ENCODE peak calls at places on chromosome 16, in four cellular contexts. One of them, this sample, is unnamed.

GRCh38 chr16:80711406-80711805 is 93.0 kb downstream of the CDYL2 start:
- DNase-seq in HepG2: no peak
- DNase-seq in H1: no peak
- DNase-seq in GM12878: no peak
- DNase-seq in this sample: no peak

GRCh38 chr16:4306439-4307214 is 9.2 kb upstream of the GLIS2 start:
- DNase-seq in HepG2: no peak
- DNase-seq in H1: no peak
- DNase-seq in GM12878: no peak
- DNase-seq in this sample: peak; percentile 60

GRCh38 chr16:4648917-4649316 is 24.3 kb downstream of the MGRN1 start:
- DNase-seq in HepG2: no peak
- DNase-seq in H1: no peak
- DNase-seq in GM12878: no peak
- DNase-seq in this sample: no peak

GRCh38 chr16:51416921-51417320 is 265.9 kb upstream of the SALL1 start:
- DNase-seq in HepG2: no peak
- DNase-seq in H1: no peak
- DNase-seq in GM12878: no peak
- DNase-seq in this sample: no peak

GRCh38 chr16:56357765-56358322 is 67.5 kb downstream of the AMFR start:
- DNase-seq in HepG2: peak; percentile 73
- DNase-seq in H1: no peak
- DNase-seq in GM12878: no peak
- DNase-seq in this sample: no peak

GRCh38 chr16:3187798-3188674 is at the start of gene OR1F1:
- DNase-seq in HepG2: peak; percentile 71
- DNase-seq in H1: no peak
- DNase-seq in GM12878: no peak
- DNase-seq in this sample: no peak

GRCh38 chr16:85574672-85575475 is 38.2 kb upstream of the GSE1 start:
- DNase-seq in HepG2: no peak
- DNase-seq in H1: no peak
- DNase-seq in GM12878: no peak
- DNase-seq in this sample: no peak

GRCh38 chr16:87654826-87655225 is 52.5 kb downstream of the JPH3 start:
- DNase-seq in HepG2: no peak
- DNase-seq in H1: no peak
- DNase-seq in GM12878: no peak
- DNase-seq in this sample: no peak

GRCh38 chr16:85673529-85674417 is 15.0 kb downstream of the GINS2 start:
- DNase-seq in HepG2: no peak
- DNase-seq in H1: no peak
- DNase-seq in GM12878: no peak
- DNase-seq in this sample: no peak

GRCh38 chr16:57041182-57042156 is 50.9 kb upstream of the CPNE2 start:
- DNase-seq in HepG2: no peak
- DNase-seq in H1: no peak
- DNase-seq in GM12878: peak; percentile 79
- DNase-seq in this sample: no peak

GRCh38 chr16:57569306-57569946 is 27.0 kb downstream of the ADGRG5 start:
- DNase-seq in HepG2: no peak
- DNase-seq in H1: no peak
- DNase-seq in GM12878: no peak
- DNase-seq in this sample: no peak

GRCh38 chr16:73356401-73357079 is 308.6 kb upstream of the ZFHX3 start:
- DNase-seq in HepG2: no peak
- DNase-seq in H1: no peak
- DNase-seq in GM12878: no peak
- DNase-seq in this sample: no peak

GRCh38 chr16:87648236-87648635 is 45.9 kb downstream of the JPH3 start:
- DNase-seq in HepG2: no peak
- DNase-seq in H1: no peak
- DNase-seq in GM12878: no peak
- DNase-seq in this sample: no peak

DNA sequence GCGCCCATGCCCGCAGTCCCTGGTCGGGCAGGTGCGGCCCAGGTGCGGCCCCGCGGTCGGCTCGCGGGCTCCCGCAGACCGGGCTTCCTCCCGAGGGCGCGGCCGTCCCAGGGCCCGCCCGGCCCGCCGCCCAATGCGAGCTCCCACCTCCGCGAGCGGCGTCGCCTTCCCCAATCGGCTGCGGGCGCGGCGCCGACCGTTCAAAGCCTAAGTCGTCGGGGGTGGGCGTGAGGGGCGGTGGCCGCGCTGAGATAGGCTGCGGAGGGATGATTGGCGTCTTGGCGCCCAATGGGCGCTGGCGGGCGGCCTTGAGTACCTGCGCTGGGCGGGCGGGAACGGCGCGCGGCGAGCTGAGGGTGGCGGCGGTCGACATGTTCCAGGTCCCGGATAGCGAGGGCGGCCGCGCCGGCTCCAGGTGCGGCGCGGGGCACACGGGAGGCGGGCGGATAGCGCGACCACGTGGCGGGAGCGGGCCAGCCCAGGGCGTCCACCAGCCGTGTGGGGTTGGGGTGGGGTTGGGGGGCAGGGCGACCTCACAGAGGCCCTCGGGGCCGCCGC is at the start of gene JPT2:
- DNase-seq in HepG2: peak; percentile 93
- DNase-seq in H1: peak; percentile 88
- DNase-seq in GM12878: peak; percentile 84
- DNase-seq in this sample: peak; percentile 99
- TF ChIP-seq POLR2A in HepG2: peak; percentile 77
- TF ChIP-seq POLR2A in H1: peak; percentile 46
- TF ChIP-seq POLR2A in GM12878: peak; percentile 85
- TF ChIP-seq POLR2A in this sample: no peak

GRCh38 chr16:63145411-63145810 is 1109.2 kb upstream of the CDH8 start:
- DNase-seq in HepG2: no peak
- DNase-seq in H1: no peak
- DNase-seq in GM12878: no peak
- DNase-seq in this sample: no peak
- TF ChIP-seq TAF1 in HepG2: no peak
- TF ChIP-seq TAF1 in H1: no peak
- TF ChIP-seq TAF1 in GM12878: no peak
- TF ChIP-seq TAF1 in this sample: no peak

GRCh38 chr16:46649571-46649970 is 28.4 kb upstream of the SHCBP1 start:
- DNase-seq in HepG2: no peak
- DNase-seq in H1: no peak
- DNase-seq in GM12878: no peak
- DNase-seq in this sample: no peak

GRCh38 chr16:46648656-46649055 is 27.5 kb upstream of the SHCBP1 start:
- DNase-seq in HepG2: no peak
- DNase-seq in H1: no peak
- DNase-seq in GM12878: no peak
- DNase-seq in this sample: no peak

GRCh38 chr16:46651305-46651704 is 30.1 kb upstream of the SHCBP1 start:
- DNase-seq in HepG2: no peak
- DNase-seq in H1: no peak
- DNase-seq in GM12878: no peak
- DNase-seq in this sample: no peak

DNA sequence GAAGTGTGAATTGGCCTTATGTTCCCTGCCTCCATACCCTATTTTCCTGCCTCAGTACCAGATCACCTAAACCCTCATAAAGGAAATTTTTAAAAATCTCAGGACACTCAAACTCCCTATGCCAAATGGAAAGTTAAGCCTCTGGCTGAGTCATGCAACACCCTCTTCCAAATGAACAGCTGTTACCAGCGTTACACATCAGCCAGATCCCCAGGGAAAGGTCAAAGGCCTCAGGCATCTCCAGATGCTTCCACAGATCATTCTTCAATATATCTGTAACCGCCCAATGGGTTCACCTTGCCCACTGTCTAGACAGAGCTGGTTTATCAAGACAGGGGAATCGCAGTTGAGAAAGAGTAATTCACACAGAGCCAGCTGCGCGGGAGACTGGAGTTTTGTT is 29.0 kb upstream of the SHCBP1 start:
- DNase-seq in HepG2: no peak
- DNase-seq in H1: no peak
- DNase-seq in GM12878: no peak
- DNase-seq in this sample: no peak
- TF ChIP-seq POLR2AphosphoS5 in HepG2: no peak
- TF ChIP-seq POLR2AphosphoS5 in H1: no peak
- TF ChIP-seq POLR2AphosphoS5 in GM12878: no peak
- TF ChIP-seq POLR2AphosphoS5 in this sample: no peak

DNA sequence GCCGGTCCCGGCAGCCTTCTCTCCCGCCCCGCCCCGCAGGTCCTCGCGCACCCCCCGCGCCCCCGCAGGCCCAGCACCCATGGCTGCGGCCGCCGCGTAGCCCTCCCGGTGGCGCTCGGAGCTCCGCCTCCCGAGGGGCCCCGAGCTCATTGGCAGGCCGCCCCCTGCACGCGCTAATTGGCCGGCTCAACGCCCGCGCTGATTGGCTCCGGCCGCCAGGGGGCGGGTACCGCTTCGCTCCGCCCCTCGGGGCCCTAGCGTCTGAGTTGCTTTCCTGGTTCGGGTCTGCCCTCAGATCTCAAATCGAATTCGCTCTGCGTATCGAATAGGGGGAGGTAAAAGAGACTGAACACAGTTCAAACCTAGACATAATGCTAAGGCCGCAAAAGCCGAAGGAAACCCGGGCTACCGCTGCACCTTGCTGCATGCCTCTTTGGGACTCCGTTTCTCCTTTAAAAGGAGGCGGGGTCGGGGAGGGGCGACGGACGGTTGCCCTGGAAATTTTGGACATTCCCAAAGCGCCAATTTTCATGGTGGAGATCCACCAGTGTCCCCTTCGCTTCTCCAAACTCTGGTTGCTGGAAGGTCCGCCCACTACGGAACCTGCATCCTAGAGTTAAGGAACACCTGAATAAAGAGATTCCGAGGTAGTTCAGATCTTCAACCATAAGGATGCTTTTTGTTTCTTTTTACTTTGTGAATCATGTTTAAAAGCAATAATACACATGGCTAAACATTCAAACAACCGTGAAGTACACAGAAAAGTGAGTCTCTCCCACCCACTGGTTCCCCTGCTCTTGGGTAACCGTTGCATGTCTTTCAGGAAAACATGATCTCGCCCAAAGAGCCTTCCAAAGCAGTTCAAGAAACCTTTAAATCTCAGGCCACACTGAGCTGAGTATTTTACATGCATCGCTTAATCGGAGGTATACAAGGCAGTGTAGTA is at the start of gene DEXI:
- DNase-seq in HepG2: peak; percentile 92
- DNase-seq in H1: peak; percentile 56
- DNase-seq in GM12878: peak; percentile 69
- DNase-seq in this sample: peak; percentile 99
- TF ChIP-seq POLR2A in HepG2: peak; percentile 88
- TF ChIP-seq POLR2A in H1: no peak
- TF ChIP-seq POLR2A in GM12878: peak; percentile 79
- TF ChIP-seq POLR2A in this sample: no peak

DNA sequence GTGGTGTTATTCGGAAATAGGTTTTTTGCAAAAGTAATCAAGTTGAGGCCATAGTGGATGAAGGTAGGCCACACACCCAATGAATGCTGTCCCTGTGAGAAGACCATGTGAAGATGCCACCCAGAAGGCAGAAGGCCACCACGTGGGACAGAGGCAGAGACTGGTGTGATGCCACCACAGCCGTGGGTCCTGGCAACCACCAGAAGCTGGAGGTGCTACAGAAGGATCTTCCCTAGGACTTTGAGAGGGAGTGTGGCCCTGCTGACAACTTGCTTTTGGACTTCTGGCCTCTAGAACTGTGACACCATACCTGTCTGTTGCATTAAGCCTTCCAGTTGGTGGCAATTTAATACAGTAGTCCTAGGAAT is 49.3 kb downstream of the RMI2 start:
- DNase-seq in HepG2: no peak
- DNase-seq in H1: no peak
- DNase-seq in GM12878: no peak
- DNase-seq in this sample: no peak
- TF ChIP-seq TAF1 in HepG2: no peak
- TF ChIP-seq TAF1 in H1: no peak
- TF ChIP-seq TAF1 in GM12878: no peak
- TF ChIP-seq TAF1 in this sample: no peak

DNA sequence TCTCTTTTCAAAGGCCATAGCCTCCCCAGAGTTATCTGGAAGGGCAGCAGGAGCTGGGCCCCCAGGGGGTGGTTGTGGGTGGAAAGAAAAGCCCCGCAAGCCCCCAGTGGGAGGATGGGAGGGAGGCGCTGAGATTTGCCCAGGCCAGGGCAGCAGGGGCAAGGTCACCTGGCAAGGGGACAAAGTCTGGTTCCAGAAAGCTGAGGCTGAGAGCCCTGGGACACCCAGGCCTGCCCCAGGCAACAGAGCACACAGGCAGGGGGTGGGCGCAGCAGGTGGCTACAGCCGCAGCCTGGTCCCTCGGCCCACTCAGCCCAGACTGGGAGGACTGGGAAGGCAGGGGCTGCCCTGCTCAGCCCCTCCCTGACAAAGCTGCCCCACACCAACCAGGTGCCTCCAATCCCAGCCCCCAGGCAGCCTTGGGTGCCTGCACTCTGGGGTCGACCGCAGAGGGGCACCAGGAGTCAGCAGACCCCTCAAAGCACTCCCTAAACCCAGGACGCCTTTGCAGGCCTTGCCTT is 23.7 kb upstream of the GSG1L start:
- DNase-seq in HepG2: no peak
- DNase-seq in H1: no peak
- DNase-seq in GM12878: no peak
- DNase-seq in this sample: no peak
- TF ChIP-seq POLR2AphosphoS5 in HepG2: no peak
- TF ChIP-seq POLR2AphosphoS5 in H1: no peak
- TF ChIP-seq POLR2AphosphoS5 in GM12878: no peak
- TF ChIP-seq POLR2AphosphoS5 in this sample: no peak

DNA sequence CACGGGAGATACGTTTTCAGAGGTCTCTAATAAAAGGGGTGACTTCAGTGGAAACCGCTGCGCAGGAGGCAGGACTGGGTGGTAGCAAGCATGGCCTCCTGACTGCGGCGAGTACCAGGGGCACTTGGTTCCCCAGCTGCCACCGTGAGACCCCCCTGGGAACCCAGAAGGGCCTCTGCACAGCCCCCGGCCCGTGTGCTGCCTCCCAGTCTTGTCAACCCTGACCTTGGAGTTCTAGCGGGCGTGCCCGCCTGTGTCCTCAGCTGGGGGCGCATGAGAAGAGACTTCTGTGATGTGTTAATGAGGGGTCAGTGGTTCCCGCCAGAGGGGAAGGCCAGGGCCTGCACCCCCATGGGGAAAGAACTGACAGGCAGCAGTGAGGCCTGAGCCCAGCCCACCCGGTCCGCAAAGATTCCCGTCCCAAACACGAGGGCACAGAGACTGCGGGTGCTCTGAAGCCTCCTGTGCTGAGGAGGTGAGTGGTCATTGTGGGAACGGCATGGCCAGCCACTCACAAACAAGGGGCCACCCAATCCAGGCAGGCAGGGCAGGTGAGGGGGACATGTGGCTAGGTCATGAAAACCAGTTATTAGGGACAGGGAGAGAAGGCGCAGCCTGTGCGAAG is 9.4 kb downstream of the ZNF276 start:
- DNase-seq in HepG2: no peak
- DNase-seq in H1: no peak
- DNase-seq in GM12878: no peak
- DNase-seq in this sample: no peak
- TF ChIP-seq POLR2A in HepG2: no peak
- TF ChIP-seq POLR2A in H1: no peak
- TF ChIP-seq POLR2A in GM12878: no peak
- TF ChIP-seq POLR2A in this sample: peak; percentile 14

This sample was measured in GM12891.